ENCODE peak calls at places on chromosomes 1 and 21, in seven cellular contexts. T is A549, F is progenitor cell of endocrine pancreas, A is BJ, J is fibroblast of pulmonary artery, Q is adrenal gland, U is neural progenitor cell. Y is an unnamed sample.

GRCh38 chr21:36852293-36852692 is 114.2 kb downstream of the HLCS start:
- DNase-seq in T (no peak), F (no peak), A (no peak), J (no peak), Q (no peak), U (no peak), Y (no peak)

GRCh38 chr1:166172106-166172505 is 5.3 kb upstream of the FAM78B start:
- DNase-seq in T (no peak), F (no peak), A (no peak), J (no peak), Q (no peak), U (no peak), Y (no peak)

GRCh38 chr1:200457810-200458209 is 48.0 kb upstream of the ZNF281 start:
- DNase-seq in T (no peak), F (no peak), A (no peak), J (no peak), Q (no peak), U (no peak), Y (no peak)

GRCh38 chr1:186435336-186435735 is 25.6 kb downstream of the PDC start:
- DNase-seq in T (no peak), F (no peak), A (no peak), J (peak; percentile 60), Q (no peak), U (no peak), Y (no peak)

GRCh38 chr1:110673805-110674336 is 869 bp downstream of the KCNA3 start:
- DNase-seq in T (no peak), F (no peak), A (no peak), J (no peak), Q (no peak), U (no peak), Y (no peak)

GRCh38 chr1:102190429-102190828 is 193.7 kb upstream of the OLFM3 start:
- DNase-seq in T (no peak), F (no peak), A (no peak), J (no peak), Q (no peak), U (no peak), Y (no peak)

GRCh38 chr1:209723761-209724693 is 19.4 kb downstream of the HSD11B1 start:
- DNase-seq in T (no peak), F (no peak), A (no peak), J (no peak), Q (no peak), U (no peak), Y (no peak)

GRCh38 chr1:10939654-10940450 is 72.6 kb upstream of the TARDBP start:
- DNase-seq in T (no peak), F (no peak), A (no peak), J (no peak), Q (no peak), U (no peak), Y (no peak)

GRCh38 chr1:20358761-20359263 is 68.1 kb downstream of the VWA5B1 start:
- DNase-seq in T (no peak), F (no peak), A (no peak), J (peak; percentile 23), Q (peak; percentile 92), U (no peak), Y (peak; percentile 42)

GRCh38 chr1:94237291-94238226 is at the start of gene ARHGAP29:
- DNase-seq in T (peak; percentile 48), F (peak; percentile 87), A (no peak), J (peak; percentile 75), Q (peak; percentile 70), U (peak; percentile 95), Y (peak; percentile 22)
- TF ChIP-seq CTCF in T (no peak), F (no peak), A (no peak), J (no peak), Q (no peak), U (peak; percentile 32), Y (no peak)

DNA sequence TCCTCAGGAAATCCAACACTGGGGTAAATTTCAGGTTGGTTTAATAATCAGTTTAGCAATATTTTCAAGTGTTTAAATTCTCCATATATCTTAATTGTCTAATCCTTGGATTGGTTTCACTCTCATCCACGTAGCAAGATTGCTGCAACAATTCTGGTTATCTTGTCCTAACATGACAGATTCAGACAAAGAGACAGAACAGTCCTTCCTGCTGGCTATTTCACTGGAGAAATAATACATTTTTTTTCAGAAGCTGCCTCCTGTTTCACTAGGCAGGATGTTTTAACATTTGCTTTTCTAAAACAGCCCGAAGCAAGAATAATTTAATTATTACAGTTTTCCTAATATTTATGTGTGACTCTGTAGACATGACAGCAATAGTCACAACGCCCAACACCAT is 2011.2 kb downstream of the NCAM2 start:
- DNase-seq in T (no peak), F (no peak), A (no peak), J (no peak), Q (no peak), U (no peak), Y (no peak)
- TF ChIP-seq CTCF in T (no peak), F (no peak), A (no peak), J (no peak), Q (no peak), U (no peak), Y (no peak)

DNA sequence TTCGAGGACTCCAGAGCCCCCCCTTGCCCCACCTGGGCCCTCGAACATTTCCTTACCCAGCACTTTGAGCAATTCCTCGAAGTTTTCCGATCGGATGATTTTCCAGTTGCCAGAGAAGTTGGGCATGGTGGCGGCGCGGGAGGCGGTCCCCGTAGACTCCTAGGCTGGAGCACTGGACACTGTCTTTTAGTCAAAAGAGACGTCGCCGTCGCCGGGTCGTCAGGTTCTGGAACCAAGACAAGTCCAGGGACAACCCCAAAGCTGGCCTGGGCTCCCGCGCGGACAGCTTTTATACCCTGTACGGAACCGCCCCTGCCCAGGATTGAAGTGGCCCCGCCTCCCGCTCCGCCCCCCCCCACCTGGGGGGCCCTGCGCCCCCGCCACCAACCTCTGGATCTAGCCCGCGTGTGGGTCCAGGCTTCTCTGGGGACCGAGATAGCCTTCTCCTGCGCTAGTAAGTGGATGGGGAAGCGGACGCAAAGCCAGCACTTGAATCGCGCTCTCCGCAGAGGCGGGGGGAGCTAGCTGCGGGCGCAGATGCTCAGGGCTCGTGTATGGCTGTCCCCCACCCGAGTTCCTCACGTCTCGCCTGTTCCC is at the start of gene CRABP2:
- DNase-seq in T (no peak), F (no peak), A (no peak), J (no peak), Q (peak; percentile 51), U (peak; percentile 83), Y (no peak)
- TF ChIP-seq CTCF in T (no peak), F (no peak), A (no peak), J (no peak), Q (no peak), U (no peak), Y (no peak)

DNA sequence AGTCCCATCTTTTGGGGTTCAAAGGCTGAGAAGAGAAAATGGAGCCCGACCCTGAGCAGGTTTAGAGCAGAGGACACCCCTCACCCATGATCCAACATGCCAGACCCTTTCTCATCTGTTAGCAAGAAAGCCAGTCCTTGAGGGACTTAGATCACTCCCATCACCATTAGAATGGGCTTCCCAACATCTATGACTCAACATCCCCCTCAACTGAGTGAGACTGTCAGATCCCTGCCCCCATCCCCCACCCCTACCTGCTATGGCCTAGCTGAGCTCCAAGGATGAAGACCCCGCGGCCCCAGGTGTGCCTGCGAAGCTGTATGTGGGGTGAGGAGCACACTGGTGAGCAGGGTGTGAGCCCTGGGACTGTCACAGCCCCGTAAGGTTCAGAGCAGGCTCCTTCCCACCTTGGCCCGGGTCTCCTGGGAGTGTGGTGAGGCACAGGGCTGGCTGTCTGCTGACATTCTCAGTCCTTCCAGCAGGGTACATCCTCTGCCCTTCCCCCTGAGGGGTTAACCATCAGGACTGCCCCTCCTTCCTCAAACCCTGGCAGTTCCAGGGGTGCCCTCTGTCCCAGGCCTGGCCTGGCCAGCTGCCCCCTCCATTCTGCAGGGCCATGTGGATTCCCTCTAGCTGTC is 21.4 kb upstream of the BLACAT1 start:
- DNase-seq in T (no peak), F (no peak), A (no peak), J (no peak), Q (no peak), U (no peak), Y (no peak)
- TF ChIP-seq CTCF in T (no peak), F (no peak), A (no peak), J (no peak), Q (no peak), U (no peak), Y (no peak)